ENCODE peak calls at places on chromosome 16, in nine cellular contexts. F is activated naive CD4-positive, alpha-beta T cell treated with anti-CD3 and anti-CD28 coated beads, Interleukin-2, amount 10 ng/mL, durations not matched to agents 7 days and 5 days; W is NCI-H510A; P is Daoy; Q is activated CD8-positive, alpha-beta T cell treated with anti-CD3 and anti-CD28 coated beads, Interleukin-2, amount 10 ng/mL, durations not matched to agents 7 days and 5 days; M is vagina; B is GM23248; E is heart right ventricle; T is GM23338. Y is an unnamed sample.
A peak's percentile ranks its signal among the peaks of the same experiment; 100 is the strongest.

GRCh38 chr16:35747658-35748455 is 2288.4 kb downstream of the TP53TG3F start:
- DNase-seq in B (no peak), P (no peak), T (no peak), M (peak; percentile 76), W (no peak), Q (no peak), E (no peak), F (no peak), Y (no peak)

GRCh38 chr16:81601601-81602251 is 157.1 kb downstream of the CMIP start:
- DNase-seq in E (no peak), Q (no peak), P (no peak), M (no peak), B (no peak), W (no peak), F (no peak), T (no peak), Y (no peak)

GRCh38 chr16:70749681-70750601 is 51.0 kb downstream of the VAC14 start:
- DNase-seq in P (no peak), Q (no peak), E (no peak), M (no peak), W (no peak), F (peak; percentile 34), T (peak; percentile 37), B (no peak), Y (no peak)

GRCh38 chr16:4935231-4935855 is 1.6 kb downstream of the PPL start:
- DNase-seq in F (no peak), E (peak; percentile 90), T (no peak), B (peak; percentile 86), Q (no peak), W (no peak), P (no peak), M (peak; percentile 98), Y (no peak)

GRCh38 chr16:2350500-2350899 is 10.0 kb upstream of the ABCA3 start:
- DNase-seq in B (peak; percentile 52), T (no peak), E (no peak), Q (no peak), W (no peak), P (no peak), F (no peak), M (no peak), Y (no peak)

GRCh38 chr16:27273670-27274522 is 5.3 kb upstream of the NSMCE1 start:
- DNase-seq in M (peak; percentile 70), B (peak; percentile 72), F (peak; percentile 39), P (peak; percentile 37), W (no peak), Q (peak; percentile 56), T (no peak), E (no peak), Y (no peak)

GRCh38 chr16:85935957-85936760 is 37.2 kb downstream of the IRF8 start:
- DNase-seq in M (no peak), F (peak; percentile 75), Q (peak; percentile 86), W (no peak), B (no peak), P (peak; percentile 51), T (no peak), E (no peak), Y (no peak)

GRCh38 chr16:86990451-86990850 is 326.7 kb downstream of the C16orf95 start:
- DNase-seq in M (no peak), Q (no peak), P (no peak), T (no peak), B (no peak), F (no peak), W (no peak), E (no peak), Y (no peak)

GRCh38 chr16:77965346-77965745 is 57.0 kb upstream of the CLEC3A start:
- DNase-seq in F (no peak), E (peak; percentile 25), Q (no peak), M (no peak), P (no peak), W (no peak), B (no peak), T (no peak), Y (no peak)

GRCh38 chr16:68086336-68086821 is 1.2 kb downstream of the NFATC3 start:
- DNase-seq in M (no peak), E (no peak), W (no peak), Q (no peak), P (peak; percentile 28), T (peak; percentile 59), B (peak; percentile 75), F (no peak), Y (no peak)

GRCh38 chr16:89300976-89301360 is 83.5 kb downstream of the ZNF778 start:
- DNase-seq in M (no peak), Q (no peak), P (no peak), T (no peak), F (no peak), E (no peak), W (no peak), B (no peak), Y (no peak)

GRCh38 chr16:72189865-72190371 is 18.0 kb upstream of the PMFBP1 start:
- DNase-seq in P (peak; percentile 10), M (no peak), E (no peak), B (peak; percentile 65), Q (no peak), T (no peak), F (no peak), W (no peak), Y (no peak)

GRCh38 chr16:25198021-25198420 is 18.7 kb upstream of the AQP8 start:
- DNase-seq in P (no peak), M (no peak), W (no peak), F (no peak), Q (no peak), T (no peak), E (no peak), B (peak; percentile 61), Y (no peak)

GRCh38 chr16:1763521-1764511 is 7.5 kb downstream of the NME3 start:
- DNase-seq in E (no peak), M (no peak), B (no peak), Q (no peak), F (no peak), T (peak; percentile 92), W (no peak), P (no peak), Y (no peak)

GRCh38 chr16:72474511-72475123 is 302.7 kb upstream of the PMFBP1 start:
- DNase-seq in M (no peak), B (peak; percentile 92), F (no peak), T (no peak), P (peak; percentile 69), W (no peak), Q (no peak), E (no peak), Y (no peak)

GRCh38 chr16:61057635-61058034 is 978.6 kb downstream of the CDH8 start:
- DNase-seq in E (no peak), F (no peak), B (no peak), W (no peak), T (no peak), P (no peak), Q (no peak), M (no peak), Y (no peak)

GRCh38 chr16:75379911-75380847 is 53.1 kb downstream of the CFDP1 start:
- DNase-seq in F (peak; percentile 71), E (no peak), T (no peak), Q (peak; percentile 71), W (no peak), M (no peak), B (no peak), P (no peak), Y (no peak)

GRCh38 chr16:924063-924462 is 46.7 kb downstream of the LMF1 start:
- DNase-seq in P (no peak), M (no peak), T (no peak), Q (no peak), W (no peak), F (no peak), B (no peak), E (no peak), Y (no peak)

GRCh38 chr16:66399930-66400329 is 27.2 kb upstream of the BEAN1 start:
- DNase-seq in E (peak; percentile 44), W (no peak), P (no peak), F (no peak), B (peak; percentile 7), Q (no peak), T (no peak), M (peak; percentile 25), Y (no peak)

GRCh38 chr16:56860226-56861020 is 4.6 kb upstream of the SLC12A3 start:
- DNase-seq in T (no peak), P (no peak), W (no peak), E (no peak), Q (peak; percentile 75), F (peak; percentile 76), M (no peak), B (no peak), Y (no peak)

GRCh38 chr16:49369638-49370219 is 3.9 kb upstream of the C16orf78 start:
- DNase-seq in P (no peak), F (no peak), E (no peak), T (peak; percentile 71), Q (no peak), M (peak; percentile 69), W (no peak), B (no peak), Y (no peak)

GRCh38 chr16:77531741-77532140 is 96.9 kb upstream of the ADAMTS18 start:
- DNase-seq in Q (no peak), E (no peak), M (no peak), P (peak; percentile 66), F (no peak), B (peak; percentile 90), W (no peak), T (no peak), Y (no peak)

GRCh38 chr16:85733839-85734170 is 17.1 kb downstream of the C16orf74 start:
- DNase-seq in M (no peak), E (no peak), F (no peak), W (no peak), B (no peak), T (peak; percentile 98), P (no peak), Q (no peak), Y (no peak)

GRCh38 chr16:12498077-12498476 is 305.6 kb downstream of the CPPED1 start:
- DNase-seq in M (no peak), E (no peak), F (no peak), P (no peak), W (no peak), Q (no peak), B (no peak), T (no peak), Y (no peak)

GRCh38 chr16:9139965-9140364 is 48.5 kb downstream of the HAPSTR1 start:
- DNase-seq in F (peak; percentile 30), P (peak; percentile 35), E (no peak), B (peak; percentile 56), W (no peak), Q (no peak), T (peak; percentile 86), M (no peak), Y (no peak)

GRCh38 chr16:83187404-83187803 is 560.6 kb downstream of the CDH13 start:
- DNase-seq in F (no peak), Q (no peak), T (no peak), E (no peak), W (no peak), B (peak; percentile 84), P (peak; percentile 79), M (no peak), Y (no peak)

GRCh38 chr16:3998793-3999478 is 117.3 kb downstream of the ADCY9 start:
- DNase-seq in B (peak; percentile 86), P (no peak), M (no peak), Q (no peak), W (no peak), F (no peak), T (no peak), E (no peak), Y (no peak)

GRCh38 chr16:50547944-50548658 is at the start of gene NKD1:
- DNase-seq in E (peak; percentile 72), M (no peak), W (peak; percentile 61), F (peak; percentile 75), P (peak; percentile 67), T (peak; percentile 80), B (peak; percentile 75), Q (peak; percentile 69), Y (no peak)

GRCh38 chr16:57106767-57107166 is 14.4 kb downstream of the CPNE2 start:
- DNase-seq in T (no peak), E (peak; percentile 58), P (peak; percentile 46), F (no peak), Q (no peak), M (no peak), W (no peak), B (no peak), Y (no peak)

GRCh38 chr16:55341681-55342080 is 17.7 kb downstream of the IRX6 start:
- DNase-seq in M (no peak), Q (no peak), E (no peak), T (no peak), W (no peak), B (no peak), P (no peak), F (no peak), Y (no peak)

GRCh38 chr16:70158261-70158939 is 15.2 kb upstream of the CLEC18C start:
- DNase-seq in P (no peak), F (no peak), E (no peak), T (peak; percentile 37), Q (no peak), M (no peak), W (no peak), B (no peak), Y (no peak)